ENCODE peak calls at places on chromosomes 7 and 10, in eight cellular contexts. T, O, L, V, F, D, S and X are unnamed samples.

GRCh38 chr7:123865517-123866117 is 20.6 kb downstream of the HYAL4 start:
- DNase-seq in T (peak), O (peak), L (peak), V (peak), F (peak), D (peak), S (peak), X (no peak)

GRCh38 chr7:143455494-143455893 is 12.2 kb downstream of the TAS2R60 start:
- DNase-seq in T (no peak), O (no peak), L (no peak), V (no peak), F (no peak), D (no peak), S (no peak), X (no peak)

GRCh38 chr10:43140414-43140813 is 2.2 kb downstream of the CSGALNACT2 start:
- DNase-seq in T (no peak), O (peak), L (peak), V (no peak), F (peak), D (no peak), S (no peak), X (no peak)

GRCh38 chr7:66140924-66141323 is 26.3 kb downstream of the CRCP start:
- DNase-seq in T (peak), O (peak), L (no peak), V (peak), F (no peak), D (peak), S (peak), X (no peak)

GRCh38 chr7:4445777-4446176 is 236.3 kb upstream of the FOXK1 start:
- DNase-seq in T (no peak), O (no peak), L (no peak), V (no peak), F (no peak), D (no peak), S (no peak), X (no peak)

GRCh38 chr7:119935418-119936025 is 337.5 kb upstream of the KCND2 start:
- DNase-seq in T (no peak), O (peak), L (peak), V (no peak), F (peak), D (peak), S (no peak), X (no peak)

GRCh38 chr10:119207713-119208552 is 562 bp downstream of the GRK5 start:
- DNase-seq in T (peak), O (peak), L (peak), V (peak), F (peak), D (peak), S (peak), X (peak)

GRCh38 chr10:34651796-34652195 is 163.3 kb downstream of the PARD3 start:
- DNase-seq in T (no peak), O (no peak), L (no peak), V (no peak), F (no peak), D (peak), S (no peak), X (no peak)

GRCh38 chr10:124339119-124339807 is 79.5 kb downstream of the OAT start:
- DNase-seq in T (peak), O (no peak), L (no peak), V (no peak), F (no peak), D (no peak), S (no peak), X (no peak)

GRCh38 chr10:24209421-24209770 is 458 bp downstream of the KIAA1217 start:
- DNase-seq in T (no peak), O (no peak), L (no peak), V (no peak), F (peak), D (peak), S (no peak), X (no peak)

DNA sequence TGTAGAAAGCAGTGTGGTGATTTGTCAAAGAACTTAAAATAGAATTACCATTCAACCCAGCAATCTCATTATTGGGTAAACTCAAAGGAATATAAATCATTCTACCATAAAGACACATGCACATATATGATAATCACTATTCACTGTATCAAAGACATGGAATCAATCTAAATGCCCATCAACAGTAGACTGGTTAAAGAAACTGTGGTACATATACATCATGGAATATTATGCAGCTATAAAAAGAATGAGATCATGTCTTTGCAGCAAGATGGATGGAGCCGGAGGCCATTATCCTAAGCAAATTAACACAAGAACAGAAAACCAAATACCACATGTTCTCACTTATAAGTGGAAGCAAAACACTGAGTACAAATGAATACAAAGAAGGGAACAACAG is 281.5 kb upstream of the MAGI2 start:
- DNase-seq in T (no peak), O (no peak), L (no peak), V (no peak), F (no peak), D (no peak), S (no peak), X (no peak)
- TF ChIP-seq CTCF in T (no peak), O (no peak), L (no peak), V (no peak), F (no peak), D (no peak), S (no peak), X (no peak)

GRCh38 chr7:70285176-70285575 is 686.9 kb downstream of the AUTS2 start:
- DNase-seq in T (no peak), O (no peak), L (no peak), V (no peak), F (no peak), D (no peak), S (no peak), X (no peak)
- TF ChIP-seq CTCF in T (no peak), O (no peak), L (no peak), V (no peak), F (no peak), D (no peak), S (no peak), X (no peak)

DNA sequence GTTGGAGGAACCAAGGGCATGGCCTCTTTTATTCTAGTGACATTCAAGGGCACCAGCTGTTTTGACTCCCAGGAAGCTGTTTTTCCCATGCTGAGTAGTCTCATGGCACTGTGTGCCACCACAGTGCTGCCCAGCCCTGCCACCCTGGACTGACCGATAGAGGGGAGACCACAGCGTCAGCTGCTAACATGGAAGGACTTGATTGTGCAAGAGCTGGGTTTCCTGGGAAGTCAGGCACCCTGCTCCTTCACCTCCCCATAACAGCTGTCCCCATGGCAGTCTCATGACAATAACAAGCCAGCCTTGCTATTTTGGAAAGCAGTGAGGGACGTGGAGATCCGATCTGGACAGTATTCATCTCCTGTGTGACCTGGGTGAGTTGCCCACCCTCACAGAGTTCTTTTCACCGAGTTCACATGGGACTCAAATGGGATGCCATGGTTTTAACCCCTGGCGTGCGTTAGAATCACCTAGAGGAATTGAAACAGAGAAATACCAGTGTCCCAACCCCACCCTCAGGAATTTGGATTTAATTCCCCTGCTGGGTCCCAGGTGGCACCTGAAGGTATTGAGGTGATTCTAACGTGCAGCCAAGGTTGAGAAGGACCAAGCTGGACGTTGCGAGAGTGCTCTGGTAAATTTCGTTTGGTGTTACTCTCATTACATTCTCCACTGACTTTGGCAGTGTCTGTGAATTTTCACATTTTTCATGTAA is 174.8 kb downstream of the CELF2 start:
- DNase-seq in T (no peak), O (no peak), L (no peak), V (peak), F (no peak), D (peak), S (peak), X (no peak)
- TF ChIP-seq CTCF in T (no peak), O (no peak), L (no peak), V (no peak), F (no peak), D (no peak), S (peak), X (no peak)

GRCh38 chr7:148191391-148192076 is 399.0 kb upstream of the C7orf33 start:
- DNase-seq in T (peak), O (no peak), L (no peak), V (no peak), F (no peak), D (no peak), S (no peak), X (no peak)
- TF ChIP-seq CTCF in T (no peak), O (no peak), L (no peak), V (no peak), F (no peak), D (no peak), S (no peak), X (no peak)

GRCh38 chr10:18583575-18584270 is 67.7 kb downstream of the NSUN6 start:
- DNase-seq in T (no peak), O (peak), L (no peak), V (no peak), F (no peak), D (no peak), S (no peak), X (no peak)
- TF ChIP-seq CTCF in T (no peak), O (no peak), L (no peak), V (no peak), F (peak), D (peak), S (peak), X (no peak)

DNA sequence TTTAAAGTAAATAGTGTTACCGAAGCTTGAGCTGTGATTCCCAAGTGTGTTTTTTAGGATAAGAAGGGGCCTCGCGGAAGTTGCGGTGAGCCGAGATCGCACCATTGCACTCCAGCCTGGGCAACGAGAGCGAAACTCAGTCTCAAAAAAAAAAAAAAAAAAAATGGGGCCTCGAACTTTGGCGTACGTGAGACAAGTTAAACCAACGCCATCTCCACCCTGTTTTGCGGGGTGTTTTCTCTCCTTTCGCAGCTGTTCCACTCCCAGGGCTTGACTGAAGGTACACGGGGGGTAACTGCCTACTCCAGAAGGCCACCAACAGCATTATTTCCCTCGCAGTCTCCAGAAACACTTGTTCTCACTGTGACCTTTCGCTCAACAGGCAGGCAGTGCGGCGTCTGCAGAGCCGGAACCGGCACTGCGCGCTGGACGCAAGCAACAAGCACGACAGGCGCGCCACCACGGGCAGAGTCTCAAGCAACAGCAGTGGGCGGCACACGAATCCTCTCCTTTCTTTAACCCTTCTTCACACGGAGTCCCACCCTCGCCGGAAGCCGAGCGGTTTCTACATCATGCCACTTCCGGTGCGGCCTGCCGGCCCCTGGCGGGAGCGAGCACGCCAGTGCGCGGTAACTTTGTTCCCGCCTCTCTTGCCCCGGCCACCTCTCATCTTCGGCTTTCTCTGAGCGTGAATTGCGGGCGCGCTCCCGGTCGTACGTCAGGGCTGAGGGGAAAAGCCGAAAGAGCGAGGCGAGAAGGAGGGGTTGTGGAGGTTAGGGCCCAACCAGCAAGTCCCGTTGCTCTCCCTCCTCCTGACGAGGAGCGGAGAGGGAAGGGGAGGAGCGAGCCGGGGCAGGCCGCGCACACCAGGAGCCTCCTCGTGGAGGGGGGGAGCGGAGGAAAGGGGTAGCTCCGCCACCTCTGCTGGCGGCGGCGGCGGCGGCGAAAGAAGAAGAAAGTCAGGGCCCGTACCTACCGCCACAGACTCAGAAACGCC is 826 bp upstream of the CDK13 start:
- DNase-seq in T (peak), O (peak), L (peak), V (peak), F (peak), D (peak), S (peak), X (peak)
- TF ChIP-seq CTCF in T (no peak), O (no peak), L (peak), V (peak), F (peak), D (no peak), S (peak), X (no peak)